ENCODE peak calls at places on chromosomes 4 and X, in six cellular contexts. One of them, this sample, is unnamed.
A peak's percentile ranks its signal among the peaks of the same experiment; 100 is the strongest.

GRCh38 chr4:15771419-15772058 is 6.6 kb upstream of the CD38 start:
- ATAC-seq in upper lobe of left lung: no peak
- ATAC-seq in Panc1: no peak
- ATAC-seq in HCT116: no peak
- ATAC-seq in K562: no peak
- ATAC-seq in HepG2: no peak
- ATAC-seq in this sample: no peak

GRCh38 chrX:96563663-96564062 is 121.0 kb upstream of the DIAPH2 start:
- ATAC-seq in upper lobe of left lung: no peak
- ATAC-seq in Panc1: no peak
- ATAC-seq in HCT116: no peak
- ATAC-seq in K562: no peak
- ATAC-seq in HepG2: no peak
- ATAC-seq in this sample: peak; percentile 88

GRCh38 chr4:138275946-138276621 is 33.9 kb upstream of the SLC7A11 start:
- ATAC-seq in upper lobe of left lung: no peak
- ATAC-seq in Panc1: no peak
- ATAC-seq in HCT116: no peak
- ATAC-seq in K562: no peak
- ATAC-seq in HepG2: no peak
- ATAC-seq in this sample: no peak

GRCh38 chr4:112297495-112297894 is 326 bp downstream of the ALPK1 start:
- ATAC-seq in upper lobe of left lung: no peak
- ATAC-seq in Panc1: no peak
- ATAC-seq in HCT116: peak; percentile 17
- ATAC-seq in K562: peak; percentile 17
- ATAC-seq in HepG2: no peak
- ATAC-seq in this sample: peak; percentile 39

GRCh38 chr4:53804719-53805118 is 213.4 kb upstream of the LNX1 start:
- ATAC-seq in upper lobe of left lung: no peak
- ATAC-seq in Panc1: no peak
- ATAC-seq in HCT116: peak; percentile 70
- ATAC-seq in K562: peak; percentile 89
- ATAC-seq in HepG2: peak; percentile 71
- ATAC-seq in this sample: no peak

GRCh38 chrX:140762061-140762460 is 52.5 kb downstream of the LINC00632 start:
- ATAC-seq in upper lobe of left lung: no peak
- ATAC-seq in Panc1: peak; percentile 94
- ATAC-seq in HCT116: no peak
- ATAC-seq in K562: peak; percentile 81
- ATAC-seq in HepG2: peak; percentile 73
- ATAC-seq in this sample: peak; percentile 59

GRCh38 chrX:13380230-13380629 is 60.4 kb upstream of the ATXN3L start:
- ATAC-seq in upper lobe of left lung: no peak
- ATAC-seq in Panc1: no peak
- ATAC-seq in HCT116: no peak
- ATAC-seq in K562: no peak
- ATAC-seq in HepG2: no peak
- ATAC-seq in this sample: no peak

GRCh38 chr4:70705856-70706461 is 15.8 kb upstream of the RUFY3 start:
- ATAC-seq in upper lobe of left lung: no peak
- ATAC-seq in Panc1: peak; percentile 7
- ATAC-seq in HCT116: no peak
- ATAC-seq in K562: peak; percentile 3
- ATAC-seq in HepG2: peak; percentile 21
- ATAC-seq in this sample: no peak

GRCh38 chrX:97685753-97686152 is 802.0 kb downstream of the RPA4 start:
- ATAC-seq in upper lobe of left lung: no peak
- ATAC-seq in Panc1: no peak
- ATAC-seq in HCT116: peak; percentile 61
- ATAC-seq in K562: peak; percentile 61
- ATAC-seq in HepG2: peak; percentile 48
- ATAC-seq in this sample: no peak

GRCh38 chr4:56444719-56445118 is 8.7 kb downstream of the PAICS start:
- ATAC-seq in upper lobe of left lung: no peak
- ATAC-seq in Panc1: no peak
- ATAC-seq in HCT116: no peak
- ATAC-seq in K562: no peak
- ATAC-seq in HepG2: peak; percentile 24
- ATAC-seq in this sample: no peak

GRCh38 chrX:40205471-40205870 is 107.7 kb upstream of the BCOR start:
- ATAC-seq in upper lobe of left lung: no peak
- ATAC-seq in Panc1: no peak
- ATAC-seq in HCT116: no peak
- ATAC-seq in K562: no peak
- ATAC-seq in HepG2: no peak
- ATAC-seq in this sample: no peak

GRCh38 chrX:18888281-18888680 is 95.6 kb downstream of the PHKA2 start:
- ATAC-seq in upper lobe of left lung: no peak
- ATAC-seq in Panc1: no peak
- ATAC-seq in HCT116: no peak
- ATAC-seq in K562: no peak
- ATAC-seq in HepG2: no peak
- ATAC-seq in this sample: no peak

GRCh38 chr4:168995537-168996295 is 14.3 kb downstream of the CBR4 start:
- ATAC-seq in upper lobe of left lung: no peak
- ATAC-seq in Panc1: no peak
- ATAC-seq in HCT116: peak; percentile 66
- ATAC-seq in K562: peak; percentile 62
- ATAC-seq in HepG2: peak; percentile 59
- ATAC-seq in this sample: no peak

GRCh38 chr4:891747-892146 is 40.4 kb downstream of the GAK start:
- ATAC-seq in upper lobe of left lung: no peak
- ATAC-seq in Panc1: peak; percentile 7
- ATAC-seq in HCT116: peak; percentile 64
- ATAC-seq in K562: peak; percentile 77
- ATAC-seq in HepG2: peak; percentile 58
- ATAC-seq in this sample: no peak

GRCh38 chrX:149286940-149287349 is 218.2 kb downstream of the IDS start:
- ATAC-seq in upper lobe of left lung: no peak
- ATAC-seq in Panc1: peak; percentile 70
- ATAC-seq in HCT116: no peak
- ATAC-seq in K562: peak; percentile 61
- ATAC-seq in HepG2: peak; percentile 41
- ATAC-seq in this sample: no peak

GRCh38 chr4:25608644-25609043 is 47.0 kb upstream of the SLC34A2 start:
- ATAC-seq in upper lobe of left lung: no peak
- ATAC-seq in Panc1: no peak
- ATAC-seq in HCT116: no peak
- ATAC-seq in K562: no peak
- ATAC-seq in HepG2: no peak
- ATAC-seq in this sample: no peak

GRCh38 chr4:123024710-123025109 is 102.3 kb upstream of the NUDT6 start:
- ATAC-seq in upper lobe of left lung: no peak
- ATAC-seq in Panc1: no peak
- ATAC-seq in HCT116: no peak
- ATAC-seq in K562: peak; percentile 66
- ATAC-seq in HepG2: no peak
- ATAC-seq in this sample: no peak

GRCh38 chr4:110770353-110770752 is 147.5 kb upstream of the PITX2 start:
- ATAC-seq in upper lobe of left lung: no peak
- ATAC-seq in Panc1: no peak
- ATAC-seq in HCT116: no peak
- ATAC-seq in K562: no peak
- ATAC-seq in HepG2: no peak
- ATAC-seq in this sample: no peak
- TF ChIP-seq POLR2AphosphoS5 in upper lobe of left lung: no peak
- TF ChIP-seq POLR2AphosphoS5 in Panc1: no peak
- TF ChIP-seq POLR2AphosphoS5 in HCT116: no peak
- TF ChIP-seq POLR2AphosphoS5 in K562: no peak
- TF ChIP-seq POLR2AphosphoS5 in HepG2: no peak
- TF ChIP-seq POLR2AphosphoS5 in this sample: no peak

GRCh38 chr4:82851318-82851717 is 39.6 kb downstream of the SEC31A start:
- ATAC-seq in upper lobe of left lung: no peak
- ATAC-seq in Panc1: no peak
- ATAC-seq in HCT116: no peak
- ATAC-seq in K562: no peak
- ATAC-seq in HepG2: no peak
- ATAC-seq in this sample: no peak
- TF ChIP-seq POLR2AphosphoS5 in upper lobe of left lung: no peak
- TF ChIP-seq POLR2AphosphoS5 in Panc1: no peak
- TF ChIP-seq POLR2AphosphoS5 in HCT116: no peak
- TF ChIP-seq POLR2AphosphoS5 in K562: no peak
- TF ChIP-seq POLR2AphosphoS5 in HepG2: no peak
- TF ChIP-seq POLR2AphosphoS5 in this sample: no peak

GRCh38 chr4:110196206-110196870 is 2.1 kb downstream of the ELOVL6 start:
- ATAC-seq in upper lobe of left lung: peak; percentile 64
- ATAC-seq in Panc1: peak; percentile 80
- ATAC-seq in HCT116: peak; percentile 50
- ATAC-seq in K562: peak; percentile 55
- ATAC-seq in HepG2: peak; percentile 65
- ATAC-seq in this sample: peak; percentile 63

GRCh38 chr4:110196871-110197420 is 1.5 kb downstream of the ELOVL6 start:
- ATAC-seq in upper lobe of left lung: peak; percentile 63
- ATAC-seq in Panc1: peak; percentile 54
- ATAC-seq in HCT116: peak; percentile 13
- ATAC-seq in K562: peak; percentile 4
- ATAC-seq in HepG2: peak; percentile 15
- ATAC-seq in this sample: peak; percentile 31

GRCh38 chr4:110197421-110198398 is 705 bp downstream of the ELOVL6 start:
- ATAC-seq in upper lobe of left lung: no peak
- ATAC-seq in Panc1: peak; percentile 14
- ATAC-seq in HCT116: peak; percentile 3
- ATAC-seq in K562: peak; percentile 1
- ATAC-seq in HepG2: no peak
- ATAC-seq in this sample: peak; percentile 7

GRCh38 chr4:110195561-110196205 is 2.7 kb downstream of the ELOVL6 start:
- ATAC-seq in upper lobe of left lung: no peak
- ATAC-seq in Panc1: peak; percentile 11
- ATAC-seq in HCT116: no peak
- ATAC-seq in K562: no peak
- ATAC-seq in HepG2: no peak
- ATAC-seq in this sample: no peak

DNA sequence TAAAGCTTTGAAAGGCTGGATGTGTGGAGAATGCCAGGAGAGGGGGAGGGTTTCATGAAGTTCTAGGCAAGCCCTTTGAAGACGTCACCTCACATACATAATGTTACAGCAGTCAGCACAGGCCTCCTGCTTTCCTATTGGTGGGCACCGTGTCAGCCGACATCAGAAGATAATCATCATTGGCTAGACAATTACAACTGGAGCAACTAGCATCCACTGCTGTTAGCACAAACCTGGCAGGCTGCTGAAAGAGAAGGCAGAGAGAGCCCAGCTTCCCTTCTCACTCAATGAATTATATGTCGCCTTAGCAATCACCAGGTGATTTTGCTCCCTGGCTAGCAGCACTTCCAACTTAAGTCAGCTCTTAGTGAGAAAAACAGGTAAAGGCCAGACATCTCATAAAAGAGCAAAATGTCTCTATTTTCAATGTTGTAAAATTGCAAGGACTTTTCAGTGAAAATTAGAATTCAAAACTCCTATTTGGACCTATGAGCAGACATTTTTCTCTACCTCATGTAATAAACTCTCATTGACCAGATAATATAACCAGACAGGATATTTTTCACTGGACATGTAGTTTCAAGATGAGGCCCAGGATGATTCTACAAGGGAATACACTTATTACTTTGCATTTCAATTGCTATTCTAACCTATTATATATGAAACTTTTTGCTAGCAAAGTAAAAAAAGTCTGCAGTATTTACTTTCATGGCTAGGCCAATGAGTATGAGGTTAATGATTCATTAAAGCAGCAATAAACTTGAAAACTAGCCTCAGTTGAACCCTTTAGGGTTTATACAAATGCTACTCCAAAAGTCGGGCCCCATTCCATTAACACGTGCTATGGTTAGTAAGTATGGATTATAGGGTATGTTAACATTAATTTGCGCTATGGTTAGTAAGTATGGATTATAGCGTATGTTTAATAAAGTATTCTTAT is 4.3 kb downstream of the ELOVL6 start:
- ATAC-seq in upper lobe of left lung: peak; percentile 71
- ATAC-seq in Panc1: no peak
- ATAC-seq in HCT116: peak; percentile 66
- ATAC-seq in K562: peak; percentile 71
- ATAC-seq in HepG2: peak; percentile 61
- ATAC-seq in this sample: peak; percentile 79
- TF ChIP-seq POLR2AphosphoS5 in upper lobe of left lung: peak; percentile 86
- TF ChIP-seq POLR2AphosphoS5 in Panc1: no peak
- TF ChIP-seq POLR2AphosphoS5 in HCT116: peak; percentile 94
- TF ChIP-seq POLR2AphosphoS5 in K562: peak; percentile 97
- TF ChIP-seq POLR2AphosphoS5 in HepG2: peak; percentile 94
- TF ChIP-seq POLR2AphosphoS5 in this sample: no peak

GRCh38 chr4:163284304-163284703 is 48.1 kb downstream of the NPY1R start:
- ATAC-seq in upper lobe of left lung: no peak
- ATAC-seq in Panc1: no peak
- ATAC-seq in HCT116: no peak
- ATAC-seq in K562: no peak
- ATAC-seq in HepG2: no peak
- ATAC-seq in this sample: no peak
- TF ChIP-seq POLR2AphosphoS5 in upper lobe of left lung: no peak
- TF ChIP-seq POLR2AphosphoS5 in Panc1: no peak
- TF ChIP-seq POLR2AphosphoS5 in HCT116: no peak
- TF ChIP-seq POLR2AphosphoS5 in K562: no peak
- TF ChIP-seq POLR2AphosphoS5 in HepG2: no peak
- TF ChIP-seq POLR2AphosphoS5 in this sample: no peak

DNA sequence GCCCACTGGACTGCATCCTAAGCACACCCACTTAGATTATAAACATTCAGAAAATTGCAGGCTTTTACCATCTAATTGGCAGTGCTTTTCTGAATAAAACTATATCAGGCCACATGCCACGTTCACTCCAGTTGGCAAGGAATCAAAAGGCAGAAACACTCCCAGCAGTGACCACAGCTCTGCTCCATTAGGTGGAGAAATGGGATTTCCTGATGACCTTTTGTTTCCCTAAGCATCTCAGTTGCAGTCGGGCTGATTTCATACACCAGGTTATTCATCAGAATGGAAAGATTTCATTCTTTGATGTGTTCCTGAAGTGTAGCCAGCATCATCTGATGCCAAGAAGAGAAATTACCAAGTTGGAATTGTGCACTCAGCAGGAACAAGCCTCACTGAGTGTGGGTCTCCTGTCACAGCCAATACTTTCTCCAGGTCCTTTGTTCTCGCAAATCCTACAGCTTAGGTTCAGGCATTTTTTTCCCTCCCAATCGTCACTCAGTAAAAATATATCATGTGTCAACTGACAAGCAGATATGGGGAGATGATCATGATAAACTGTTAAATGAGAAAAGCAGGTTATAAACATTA is 193.8 kb downstream of the SPATA18 start:
- ATAC-seq in upper lobe of left lung: no peak
- ATAC-seq in Panc1: no peak
- ATAC-seq in HCT116: no peak
- ATAC-seq in K562: no peak
- ATAC-seq in HepG2: no peak
- ATAC-seq in this sample: no peak
- TF ChIP-seq POLR2AphosphoS5 in upper lobe of left lung: no peak
- TF ChIP-seq POLR2AphosphoS5 in Panc1: no peak
- TF ChIP-seq POLR2AphosphoS5 in HCT116: no peak
- TF ChIP-seq POLR2AphosphoS5 in K562: no peak
- TF ChIP-seq POLR2AphosphoS5 in HepG2: no peak
- TF ChIP-seq POLR2AphosphoS5 in this sample: peak; percentile 2

GRCh38 chr4:10091531-10092181 is 24.9 kb downstream of the WDR1 start:
- ATAC-seq in upper lobe of left lung: no peak
- ATAC-seq in Panc1: no peak
- ATAC-seq in HCT116: no peak
- ATAC-seq in K562: no peak
- ATAC-seq in HepG2: peak; percentile 13
- ATAC-seq in this sample: no peak
- TF ChIP-seq POLR2AphosphoS5 in upper lobe of left lung: no peak
- TF ChIP-seq POLR2AphosphoS5 in Panc1: no peak
- TF ChIP-seq POLR2AphosphoS5 in HCT116: no peak
- TF ChIP-seq POLR2AphosphoS5 in K562: no peak
- TF ChIP-seq POLR2AphosphoS5 in HepG2: no peak
- TF ChIP-seq POLR2AphosphoS5 in this sample: no peak

This sample was measured in gastroesophageal sphincter.